ENCODE peak calls at places on chromosome 16, in seven cellular contexts. I is skeletal muscle cell, H is fibroblast of gingiva, D is activated T-cell treated with anti-CD3 and anti-CD28 coated beads for 1 hour, J is DND-41, Q is upper lobe of right lung, R is heart right ventricle. U is an unnamed sample.

GRCh38 chr16:67407176-67407787 is 9.0 kb downstream of the ZDHHC1 start:
- DNase-seq in I (no peak), H (peak; percentile 62), D (no peak), J (no peak), Q (no peak), R (no peak), U (no peak)

GRCh38 chr16:87463722-87464690 is 28.8 kb downstream of the ZCCHC14 start:
- DNase-seq in I (peak; percentile 39), H (no peak), D (no peak), J (peak; percentile 9), Q (no peak), R (no peak), U (no peak)

GRCh38 chr16:67673712-67674580 is 7.3 kb downstream of the C16orf86 start:
- DNase-seq in I (no peak), H (peak; percentile 64), D (no peak), J (no peak), Q (peak; percentile 83), R (peak; percentile 76), U (no peak)

GRCh38 chr16:19589771-19590302 is 34.3 kb downstream of the VPS35L start:
- DNase-seq in I (peak; percentile 63), H (peak; percentile 98), D (no peak), J (no peak), Q (no peak), R (no peak), U (no peak)

GRCh38 chr16:86432691-86433090 is 77.6 kb upstream of the FOXF1 start:
- DNase-seq in I (no peak), H (no peak), D (no peak), J (no peak), Q (no peak), R (no peak), U (peak; percentile 29)

GRCh38 chr16:4984174-4985000 is 26.3 kb downstream of the SEC14L5 start:
- DNase-seq in I (no peak), H (no peak), D (no peak), J (no peak), Q (no peak), R (no peak), U (no peak)

GRCh38 chr16:4110680-4111079 is 5.6 kb downstream of the ADCY9 start:
- DNase-seq in I (no peak), H (no peak), D (no peak), J (no peak), Q (peak; percentile 71), R (no peak), U (no peak)

GRCh38 chr16:66135376-66135775 is 231.1 kb upstream of the CDH5 start:
- DNase-seq in I (no peak), H (no peak), D (no peak), J (no peak), Q (no peak), R (peak; percentile 52), U (no peak)

GRCh38 chr16:87740909-87741424 is 24.8 kb downstream of the KLHDC4 start:
- DNase-seq in I (no peak), H (peak; percentile 29), D (no peak), J (no peak), Q (no peak), R (peak; percentile 53), U (no peak)

GRCh38 chr16:9957433-9957832 is 224.8 kb downstream of the GRIN2A start:
- DNase-seq in I (no peak), H (no peak), D (no peak), J (no peak), Q (no peak), R (no peak), U (no peak)

U was measured in NCI-H82.